ENCODE peak calls at places on chromosomes 2 and 18, in five cellular contexts. H is fibroblast of lung, F is stomach, J is IMR-90, Q is endodermal cell. U is an unnamed sample.

GRCh38 chr2:218709906-218710305 is 729 bp upstream of the TTLL4 start:
- DNase-seq in J (no peak), Q (no peak), F (no peak), H (no peak), U (no peak)

GRCh38 chr2:216066255-216066654 is 15.4 kb downstream of the PECR start:
- DNase-seq in H (peak; percentile 33), J (peak; percentile 84), Q (no peak), F (no peak), U (no peak)

GRCh38 chr2:25098056-25098455 is 56.2 kb downstream of the EFR3B start:
- DNase-seq in F (no peak), H (no peak), J (no peak), Q (no peak), U (no peak)

GRCh38 chr18:55334875-55335274 is 253.1 kb downstream of the TCF4 start:
- DNase-seq in J (no peak), H (no peak), Q (no peak), F (no peak), U (no peak)

GRCh38 chr18:6437937-6438818 is 23.5 kb upstream of the L3MBTL4 start:
- DNase-seq in H (no peak), F (no peak), J (no peak), Q (no peak), U (no peak)

GRCh38 chr2:151459368-151459767 is 49.7 kb downstream of the RIF1 start:
- DNase-seq in F (no peak), J (peak; percentile 29), H (no peak), Q (no peak), U (no peak)

GRCh38 chr2:55111570-55112228 is 61.4 kb upstream of the RTN4 start:
- DNase-seq in H (peak; percentile 94), F (peak; percentile 48), J (peak; percentile 96), Q (peak; percentile 80), U (peak; percentile 41)

GRCh38 chr2:171878481-171878993 is 15.5 kb downstream of the SLC25A12 start:
- DNase-seq in F (peak; percentile 29), H (peak; percentile 78), J (peak; percentile 73), Q (no peak), U (peak; percentile 36)

GRCh38 chr2:133421516-133422324 is 146.5 kb downstream of the NCKAP5 start:
- DNase-seq in Q (peak; percentile 68), J (peak; percentile 66), F (no peak), H (peak; percentile 37), U (no peak)

GRCh38 chr2:25960396-25960795 is 21.9 kb downstream of the KIF3C start:
- DNase-seq in H (no peak), J (no peak), F (no peak), Q (no peak), U (no peak)

GRCh38 chr2:23563673-23564617 is 179.0 kb downstream of the KLHL29 start:
- DNase-seq in F (no peak), J (peak; percentile 69), Q (no peak), H (peak; percentile 92), U (peak; percentile 56)

GRCh38 chr2:38474833-38475566 is 97.9 kb upstream of the ATL2 start:
- DNase-seq in Q (no peak), F (no peak), H (no peak), J (no peak), U (no peak)

GRCh38 chr2:219331560-219332213 is 857 bp downstream of the RESP18 start:
- DNase-seq in F (no peak), J (peak; percentile 21), H (peak; percentile 29), Q (peak; percentile 92), U (peak; percentile 55)

GRCh38 chr2:152615177-152615576 is 102.1 kb downstream of the PRPF40A start:
- DNase-seq in J (no peak), F (no peak), Q (no peak), H (no peak), U (no peak)

GRCh38 chr2:172340394-172340793 is 87.0 kb upstream of the ITGA6 start:
- DNase-seq in J (no peak), H (peak; percentile 9), Q (no peak), F (no peak), U (no peak)

GRCh38 chr2:120344214-120344990 is 1.5 kb upstream of the INHBB start:
- DNase-seq in J (no peak), Q (peak; percentile 73), H (no peak), F (no peak), U (no peak)

GRCh38 chr2:62478093-62478580 is 27.9 kb downstream of the TMEM17 start:
- DNase-seq in J (peak; percentile 24), H (no peak), F (no peak), Q (no peak), U (no peak)

GRCh38 chr2:883260-884026 is 67.2 kb upstream of the SNTG2 start:
- DNase-seq in F (no peak), Q (peak; percentile 41), H (no peak), J (no peak), U (no peak)

GRCh38 chr2:73043978-73044832 is 27.3 kb downstream of the SFXN5 start:
- DNase-seq in H (no peak), J (no peak), F (no peak), Q (no peak), U (no peak)

GRCh38 chr2:127053731-127054603 is 53.0 kb downstream of the BIN1 start:
- DNase-seq in J (no peak), H (peak; percentile 46), Q (no peak), F (peak; percentile 58), U (no peak)

GRCh38 chr2:150585221-150585971 is 97.9 kb upstream of the RND3 start:
- DNase-seq in Q (no peak), J (no peak), H (no peak), F (no peak), U (no peak)

GRCh38 chr2:198084136-198084535 is 279.7 kb downstream of the PLCL1 start:
- DNase-seq in H (no peak), J (no peak), F (no peak), Q (no peak), U (no peak)

GRCh38 chr18:50709215-50709614 is 110.6 kb downstream of the MRO start:
- DNase-seq in J (no peak), F (no peak), Q (peak; percentile 70), H (no peak), U (no peak)

GRCh38 chr18:14285053-14285452 is 152.8 kb upstream of the ZNF519 start:
- DNase-seq in Q (no peak), H (no peak), J (no peak), F (no peak), U (no peak)

GRCh38 chr18:41972067-41973000 is 17.3 kb downstream of the PIK3C3 start:
- DNase-seq in F (no peak), J (no peak), Q (no peak), H (peak; percentile 28), U (no peak)

GRCh38 chr2:21317131-21317530 is 193.4 kb downstream of the TDRD15 start:
- DNase-seq in F (peak; percentile 50), H (peak; percentile 23), J (peak; percentile 8), Q (peak; percentile 81), U (peak; percentile 2)

GRCh38 chr2:44061876-44062275 is 66.1 kb upstream of the LRPPRC start:
- DNase-seq in Q (no peak), J (no peak), H (no peak), F (no peak), U (no peak)

GRCh38 chr2:38038682-38039081 is 37.3 kb downstream of the CYP1B1 start:
- DNase-seq in J (no peak), F (no peak), Q (no peak), H (no peak), U (no peak)

GRCh38 chr18:65725421-65726050 is 25.3 kb upstream of the CDH7 start:
- DNase-seq in Q (peak; percentile 89), J (no peak), H (no peak), F (no peak), U (no peak)
- TF ChIP-seq CTCF in Q (peak; percentile 84), J (no peak), H (no peak), F (no peak), U (peak; percentile 34)

GRCh38 chr2:128198666-128199065 is 107.7 kb downstream of the UGGT1 start:
- DNase-seq in F (no peak), H (peak; percentile 30), J (no peak), Q (no peak), U (no peak)
- H3K27ac ChIP-seq in F (no peak overlapping the region), H (no peak overlapping the region), J (no peak overlapping the region), Q (no peak overlapping the region), U (no peak overlapping the region)

GRCh38 chr2:238227587-238228032 is 12.2 kb downstream of the HES6 start:
- DNase-seq in Q (no peak), F (no peak), J (no peak), H (no peak), U (no peak)
- TF ChIP-seq CTCF in Q (no peak), F (no peak), J (no peak), H (no peak), U (no peak)

GRCh38 chr18:80106482-80107051 is 2.5 kb upstream of the ADNP2 start:
- DNase-seq in Q (no peak), J (peak; percentile 22), H (no peak), F (no peak), U (no peak)

GRCh38 chr18:80109676-80110078 is 615 bp downstream of the ADNP2 start:
- DNase-seq in Q (peak; percentile 86), H (peak; percentile 39), J (peak; percentile 31), F (peak; percentile 30), U (peak; percentile 53)

GRCh38 chr18:80107396-80107795 is 1.7 kb upstream of the ADNP2 start:
- DNase-seq in H (no peak), Q (no peak), F (no peak), J (no peak), U (no peak)

GRCh38 chr18:80108739-80109675 is at the start of gene ADNP2:
- DNase-seq in Q (peak; percentile 98), H (peak; percentile 96), F (peak; percentile 83), J (peak; percentile 96), U (peak; percentile 94)

DNA sequence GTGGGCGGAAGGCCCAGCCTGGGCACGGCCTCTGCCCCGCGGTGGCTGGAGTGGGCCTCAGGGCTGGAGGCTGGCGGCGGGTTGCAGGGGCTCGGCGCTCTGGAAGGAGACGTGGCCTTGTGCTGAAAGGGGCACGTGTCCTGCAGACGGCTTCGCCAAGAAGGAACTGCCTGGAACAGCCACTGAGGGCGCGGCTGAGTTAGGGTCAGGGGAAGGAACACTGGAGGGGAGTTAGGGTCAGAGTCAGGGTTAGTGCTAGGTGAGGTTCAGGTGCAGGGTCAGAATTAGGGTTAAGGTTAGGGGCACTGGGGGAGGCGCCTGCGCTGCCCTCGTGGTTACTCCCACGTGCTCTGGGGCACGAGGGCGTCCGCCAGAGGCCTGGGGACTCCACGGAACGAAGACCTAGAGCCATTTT is 933 bp upstream of the ADNP2 start:
- DNase-seq in Q (no peak), F (no peak), J (no peak), H (no peak), U (no peak)
- H3K27ac ChIP-seq in Q (no peak overlapping the region), F (peak overlapping the region; percentile 89), J (no peak overlapping the region), H (no peak overlapping the region), U (peak overlapping the region; percentile 89)

GRCh38 chr2:3005859-3006258 is 371.8 kb downstream of the EIPR1 start:
- DNase-seq in Q (no peak), F (no peak), J (no peak), H (no peak), U (no peak)

GRCh38 chr2:3000968-3001367 is 376.6 kb downstream of the EIPR1 start:
- DNase-seq in J (no peak), Q (no peak), H (no peak), F (no peak), U (no peak)

GRCh38 chr2:3007135-3007534 is 370.5 kb downstream of the EIPR1 start:
- DNase-seq in F (no peak), J (no peak), H (no peak), Q (no peak), U (no peak)

GRCh38 chr2:3001595-3002184 is 375.9 kb downstream of the EIPR1 start:
- DNase-seq in F (no peak), H (no peak), J (no peak), Q (no peak), U (no peak)
- TF ChIP-seq CTCF in F (no peak), H (no peak), J (no peak), Q (peak; percentile 63), U (no peak)

GRCh38 chr2:85276571-85277121 is 51.1 kb downstream of the TGOLN2 start:
- DNase-seq in H (no peak), J (no peak), F (no peak), Q (no peak), U (no peak)
- H3K27ac ChIP-seq in H (peak overlapping the region; percentile 69), J (peak overlapping the region; percentile 53), F (peak overlapping the region; percentile 45), Q (no peak overlapping the region), U (peak overlapping the region; percentile 96)

U was measured in RWPE1.